ENCODE peak calls at places on chromosomes 16 and 17, in eight cellular contexts. R is cardiac muscle cell, G is uterus, I is upper lobe of right lung, T is sigmoid colon, X is lung, S is psoas muscle, U is tibial nerve. L is an unnamed sample.

GRCh38 chr16:1871974-1872635 is at the start of gene MEIOB:
- DNase-seq in R (peak; percentile 24), G (no peak), I (peak; percentile 70), T (no peak), X (peak; percentile 55), S (peak; percentile 63), U (no peak), L (no peak)

GRCh38 chr16:23252310-23252709 is 49.8 kb upstream of the SCNN1B start:
- DNase-seq in R (no peak), G (no peak), I (no peak), T (no peak), X (no peak), S (no peak), U (no peak), L (no peak)

GRCh38 chr17:521168-521525 is 168.5 kb upstream of the RPH3AL start:
- DNase-seq in R (peak; percentile 40), G (no peak), I (no peak), T (no peak), X (no peak), S (no peak), U (no peak), L (no peak)

GRCh38 chr17:41307647-41308046 is 1.5 kb downstream of the KRTAP16-1 start:
- DNase-seq in R (no peak), G (no peak), I (peak; percentile 65), T (no peak), X (no peak), S (no peak), U (no peak), L (no peak)

GRCh38 chr16:66604376-66605176 is at the start of gene CMTM3:
- DNase-seq in R (peak; percentile 73), G (peak; percentile 63), I (peak; percentile 87), T (peak; percentile 80), X (peak; percentile 58), S (peak; percentile 82), U (peak; percentile 59), L (peak; percentile 61)

GRCh38 chr17:28370035-28370743 is at the start of gene VTN:
- DNase-seq in R (peak; percentile 91), G (no peak), I (peak; percentile 71), T (no peak), X (no peak), S (no peak), U (no peak), L (no peak)

GRCh38 chr16:1183235-1183907 is 30.5 kb downstream of the CACNA1H start:
- DNase-seq in R (peak; percentile 82), G (peak; percentile 87), I (no peak), T (peak; percentile 90), X (no peak), S (peak; percentile 64), U (no peak), L (no peak)

GRCh38 chr16:57504491-57504890 is 18.2 kb upstream of the DOK4 start:
- DNase-seq in R (no peak), G (no peak), I (no peak), T (no peak), X (no peak), S (peak; percentile 7), U (no peak), L (no peak)

GRCh38 chr17:60729854-60730253 is 52.2 kb downstream of the BCAS3 start:
- DNase-seq in R (no peak), G (no peak), I (no peak), T (no peak), X (no peak), S (no peak), U (no peak), L (no peak)

GRCh38 chr17:73722163-73722562 is 77.9 kb upstream of the SDK2 start:
- DNase-seq in R (no peak), G (no peak), I (no peak), T (no peak), X (no peak), S (no peak), U (no peak), L (peak; percentile 44)

GRCh38 chr16:4140652-4141051 is 24.4 kb upstream of the ADCY9 start:
- DNase-seq in R (peak; percentile 32), G (no peak), I (no peak), T (no peak), X (no peak), S (no peak), U (no peak), L (no peak)

GRCh38 chr17:13222931-13223330 is 205.1 kb upstream of the ELAC2 start:
- DNase-seq in R (no peak), G (no peak), I (no peak), T (no peak), X (no peak), S (no peak), U (no peak), L (no peak)

GRCh38 chr16:28531777-28532744 is 6.7 kb downstream of the NUPR1 start:
- DNase-seq in R (peak; percentile 47), G (peak; percentile 75), I (peak; percentile 91), T (peak; percentile 94), X (peak; percentile 88), S (peak; percentile 93), U (peak; percentile 83), L (no peak)

GRCh38 chr17:38871992-38872605 is 2.2 kb downstream of the LASP1 start:
- DNase-seq in R (no peak), G (no peak), I (no peak), T (no peak), X (no peak), S (no peak), U (no peak), L (no peak)

GRCh38 chr17:57685499-57686132 is 59.5 kb downstream of the CCDC182 start:
- DNase-seq in R (no peak), G (no peak), I (no peak), T (no peak), X (peak; percentile 19), S (no peak), U (no peak), L (no peak)

GRCh38 chr17:74671031-74671771 is 41.5 kb downstream of the CD300LF start:
- DNase-seq in R (peak; percentile 90), G (peak; percentile 25), I (peak; percentile 90), T (no peak), X (peak; percentile 75), S (peak; percentile 85), U (peak; percentile 38), L (peak; percentile 62)

GRCh38 chr17:15981646-15982580 is 17.6 kb downstream of the ZSWIM7 start:
- DNase-seq in R (peak; percentile 67), G (no peak), I (no peak), T (no peak), X (no peak), S (no peak), U (no peak), L (no peak)

GRCh38 chr17:33968350-33969044 is 286.6 kb upstream of the CCL2 start:
- DNase-seq in R (no peak), G (no peak), I (no peak), T (no peak), X (no peak), S (no peak), U (no peak), L (no peak)

GRCh38 chr16:86994651-86995171 is 322.5 kb downstream of the C16orf95 start:
- DNase-seq in R (peak; percentile 85), G (no peak), I (no peak), T (peak; percentile 45), X (no peak), S (no peak), U (no peak), L (no peak)

GRCh38 chr17:16971458-16972338 is at the start of gene TNFRSF13B:
- DNase-seq in R (no peak), G (no peak), I (no peak), T (peak; percentile 50), X (no peak), S (peak; percentile 35), U (no peak), L (no peak)

GRCh38 chr16:75555213-75555706 is 792 bp downstream of the TMEM231 start:
- DNase-seq in R (peak; percentile 94), G (peak; percentile 77), I (peak; percentile 81), T (peak; percentile 91), X (peak; percentile 84), S (peak; percentile 83), U (peak; percentile 26), L (no peak)

GRCh38 chr17:51456942-51457341 is 196.6 kb downstream of the UTP18 start:
- DNase-seq in R (no peak), G (no peak), I (no peak), T (no peak), X (no peak), S (no peak), U (no peak), L (no peak)

GRCh38 chr16:5176505-5176904 is 78.9 kb upstream of the EEF2KMT start:
- DNase-seq in R (no peak), G (no peak), I (no peak), T (no peak), X (no peak), S (no peak), U (no peak), L (no peak)

GRCh38 chr16:5175263-5175662 is 77.7 kb upstream of the EEF2KMT start:
- DNase-seq in R (no peak), G (no peak), I (no peak), T (no peak), X (no peak), S (no peak), U (no peak), L (no peak)
- TF ChIP-seq CTCF in R (no peak), G (no peak), I (no peak), T (no peak), X (no peak), S (no peak), U (no peak), L (no peak)

GRCh38 chr16:49557070-49557446 is 183.5 kb downstream of the C16orf78 start:
- DNase-seq in R (no peak), G (no peak), I (no peak), T (no peak), X (no peak), S (no peak), U (no peak), L (no peak)

GRCh38 chr16:49559242-49559641 is 185.6 kb downstream of the C16orf78 start:
- DNase-seq in R (no peak), G (no peak), I (no peak), T (no peak), X (no peak), S (no peak), U (no peak), L (no peak)

GRCh38 chr16:49560018-49560830 is 186.6 kb downstream of the C16orf78 start:
- DNase-seq in R (peak; percentile 87), G (no peak), I (no peak), T (no peak), X (no peak), S (peak; percentile 66), U (no peak), L (no peak)

GRCh38 chr16:49558451-49558850 is 184.8 kb downstream of the C16orf78 start:
- DNase-seq in R (no peak), G (no peak), I (no peak), T (no peak), X (no peak), S (no peak), U (no peak), L (no peak)

GRCh38 chr16:49556252-49557069 is 182.9 kb downstream of the C16orf78 start:
- DNase-seq in R (peak; percentile 65), G (no peak), I (no peak), T (no peak), X (no peak), S (no peak), U (no peak), L (no peak)
- H3K27ac ChIP-seq in R (no peak overlapping the region), G (no peak overlapping the region), I (no peak overlapping the region), T (no peak overlapping the region), X (no peak overlapping the region), S (peak overlapping the region; percentile 49), U (no peak overlapping the region), L (no peak overlapping the region)

GRCh38 chr16:71449020-71449419 is 7.2 kb upstream of the TLE7 start:
- DNase-seq in R (no peak), G (no peak), I (no peak), T (no peak), X (no peak), S (no peak), U (no peak), L (no peak)
- H3K9me3 ChIP-seq in R (peaks cover 8% of the 10 kb centered on the region), G (peaks cover 93% of the 10 kb centered on the region), I (peaks cover 65% of the 10 kb centered on the region), T (peaks cover 34% of the 10 kb centered on the region), X (peaks cover 41% of the 10 kb centered on the region), S (peaks cover 95% of the 10 kb centered on the region), U (peaks cover 25% of the 10 kb centered on the region), L (peaks cover 73% of the 10 kb centered on the region)

GRCh38 chr17:63032141-63032540 is 66.1 kb downstream of the TANC2 start:
- DNase-seq in R (no peak), G (no peak), I (no peak), T (no peak), X (no peak), S (no peak), U (no peak), L (no peak)
- TF ChIP-seq CTCF in R (no peak), G (no peak), I (no peak), T (no peak), X (no peak), S (no peak), U (no peak), L (no peak)

L was measured in CD4-positive, alpha-beta T cell.